ENCODE peak calls at places on chromosomes 3 and 15, in six cellular contexts. X, A, T, N, M and P are unnamed samples.

GRCh38 chr3:160061525-160061924 is 72.9 kb downstream of the IL12A start:
- DNase-seq in X (peak; percentile 18), A (no peak), T (no peak), N (no peak), M (no peak), P (no peak)

GRCh38 chr15:86550075-86550474 is 470.4 kb downstream of the AGBL1 start:
- DNase-seq in X (no peak), A (no peak), T (no peak), N (no peak), M (no peak), P (no peak)

GRCh38 chr3:43343778-43344177 is 57.4 kb downstream of the SNRK start:
- DNase-seq in X (no peak), A (no peak), T (no peak), N (no peak), M (no peak), P (no peak)

GRCh38 chr3:125916376-125916978 is 52.5 kb upstream of the ROPN1B start:
- DNase-seq in X (peak; percentile 88), A (peak; percentile 88), T (no peak), N (peak; percentile 95), M (peak; percentile 93), P (peak; percentile 95)

GRCh38 chr15:34154725-34155204 is 52.9 kb downstream of the PGBD4 start:
- DNase-seq in X (peak; percentile 48), A (no peak), T (no peak), N (no peak), M (peak; percentile 3), P (no peak)

GRCh38 chr15:69793436-69793782 is 304.3 kb downstream of the TLE3 start:
- DNase-seq in X (no peak), A (no peak), T (no peak), N (no peak), M (no peak), P (no peak)

GRCh38 chr3:81485444-81485865 is 276.0 kb downstream of the GBE1 start:
- DNase-seq in X (no peak), A (no peak), T (no peak), N (no peak), M (peak; percentile 39), P (no peak)

GRCh38 chr15:99324082-99324620 is 72.9 kb downstream of the LRRC28 start:
- DNase-seq in X (peak; percentile 47), A (no peak), T (no peak), N (peak; percentile 56), M (peak; percentile 43), P (no peak)

GRCh38 chr15:41832875-41833274 is 5.0 kb downstream of the JMJD7 start:
- DNase-seq in X (peak; percentile 87), A (no peak), T (no peak), N (no peak), M (no peak), P (no peak)

GRCh38 chr3:65672876-65673815 is 365.6 kb downstream of the MAGI1 start:
- DNase-seq in X (no peak), A (peak; percentile 36), T (peak; percentile 38), N (peak; percentile 75), M (no peak), P (peak; percentile 13)

GRCh38 chr15:68789921-68790575 is 30.6 kb downstream of the ANP32A start:
- DNase-seq in X (no peak), A (peak; percentile 46), T (no peak), N (peak; percentile 50), M (no peak), P (peak; percentile 78)

GRCh38 chr3:173584834-173585831 is 187.6 kb downstream of the NLGN1 start:
- DNase-seq in X (no peak), A (peak; percentile 30), T (no peak), N (peak; percentile 72), M (no peak), P (peak; percentile 32)

GRCh38 chr3:54212723-54213122 is 90.4 kb downstream of the CACNA2D3 start:
- DNase-seq in X (no peak), A (no peak), T (no peak), N (no peak), M (no peak), P (no peak)

GRCh38 chr3:106198828-106199194 is 330.0 kb upstream of the CBLB start:
- DNase-seq in X (no peak), A (no peak), T (no peak), N (no peak), M (no peak), P (no peak)

GRCh38 chr3:78728406-78729145 is 1039.2 kb downstream of the ROBO1 start:
- DNase-seq in X (no peak), A (peak; percentile 34), T (no peak), N (peak; percentile 43), M (no peak), P (peak; percentile 2)

GRCh38 chr3:9104121-9104520 is 140.8 kb upstream of the RAD18 start:
- DNase-seq in X (no peak), A (no peak), T (no peak), N (no peak), M (no peak), P (no peak)

GRCh38 chr3:119637679-119638525 is 22.5 kb downstream of the POPDC2 start:
- DNase-seq in X (peak; percentile 70), A (peak; percentile 45), T (no peak), N (no peak), M (peak; percentile 76), P (no peak)

GRCh38 chr3:171306631-171307030 is 153.6 kb downstream of the TNIK start:
- DNase-seq in X (no peak), A (no peak), T (no peak), N (no peak), M (no peak), P (no peak)

GRCh38 chr3:185552358-185552877 is at the start of gene LIPH:
- DNase-seq in X (peak; percentile 96), A (no peak), T (no peak), N (peak; percentile 9), M (no peak), P (peak; percentile 51)

GRCh38 chr3:58085616-58086015 is 77.4 kb downstream of the FLNB start:
- DNase-seq in X (no peak), A (no peak), T (no peak), N (no peak), M (peak; percentile 26), P (no peak)

GRCh38 chr3:12062605-12063004 is 58.4 kb downstream of the SYN2 start:
- DNase-seq in X (no peak), A (no peak), T (no peak), N (no peak), M (no peak), P (no peak)
- H3K27me3 ChIP-seq in X (peaks cover 83% of the 10 kb centered on the region), A (no peaks in the 10 kb centered on the region), T (no peaks in the 10 kb centered on the region), N (no peaks in the 10 kb centered on the region), M (no peaks in the 10 kb centered on the region), P (no peaks in the 10 kb centered on the region)

GRCh38 chr3:122088519-122088918 is 33.4 kb downstream of the CD86 start:
- DNase-seq in X (no peak), A (no peak), T (no peak), N (no peak), M (no peak), P (no peak)

GRCh38 chr3:122092460-122093165 is 37.5 kb downstream of the CD86 start:
- DNase-seq in X (no peak), A (no peak), T (no peak), N (no peak), M (no peak), P (peak; percentile 7)

GRCh38 chr3:122094125-122094524 is 39.0 kb downstream of the CD86 start:
- DNase-seq in X (no peak), A (no peak), T (no peak), N (no peak), M (peak; percentile 64), P (no peak)

GRCh38 chr3:122094693-122095092 is 39.5 kb downstream of the CD86 start:
- DNase-seq in X (no peak), A (no peak), T (no peak), N (no peak), M (no peak), P (no peak)

DNA sequence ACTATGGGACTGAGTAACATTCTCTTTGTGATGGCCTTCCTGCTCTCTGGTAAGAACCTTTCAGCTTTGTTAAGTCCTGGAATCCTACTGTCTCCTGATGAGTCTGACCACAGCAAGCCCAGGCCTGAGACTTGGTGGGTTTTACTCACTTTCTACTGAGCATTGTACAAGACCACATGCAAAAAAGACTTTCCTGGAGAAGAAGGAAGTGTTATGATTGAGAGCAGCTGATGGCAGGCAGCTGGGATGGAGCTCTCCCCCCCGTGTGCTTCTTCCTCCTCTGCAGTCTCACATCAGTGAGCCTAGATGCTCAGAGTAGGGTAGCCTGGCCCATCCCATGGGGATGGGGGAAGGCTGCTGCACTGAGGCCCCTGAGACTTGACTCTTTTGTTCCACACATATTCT is 36.4 kb downstream of the CD86 start:
- DNase-seq in X (no peak), A (no peak), T (no peak), N (no peak), M (no peak), P (no peak)
- H3K4me3 ChIP-seq in X (no peak overlapping the region), A (no peak overlapping the region), T (no peak overlapping the region), N (no peak overlapping the region), M (no peak overlapping the region), P (no peak overlapping the region)

DNA sequence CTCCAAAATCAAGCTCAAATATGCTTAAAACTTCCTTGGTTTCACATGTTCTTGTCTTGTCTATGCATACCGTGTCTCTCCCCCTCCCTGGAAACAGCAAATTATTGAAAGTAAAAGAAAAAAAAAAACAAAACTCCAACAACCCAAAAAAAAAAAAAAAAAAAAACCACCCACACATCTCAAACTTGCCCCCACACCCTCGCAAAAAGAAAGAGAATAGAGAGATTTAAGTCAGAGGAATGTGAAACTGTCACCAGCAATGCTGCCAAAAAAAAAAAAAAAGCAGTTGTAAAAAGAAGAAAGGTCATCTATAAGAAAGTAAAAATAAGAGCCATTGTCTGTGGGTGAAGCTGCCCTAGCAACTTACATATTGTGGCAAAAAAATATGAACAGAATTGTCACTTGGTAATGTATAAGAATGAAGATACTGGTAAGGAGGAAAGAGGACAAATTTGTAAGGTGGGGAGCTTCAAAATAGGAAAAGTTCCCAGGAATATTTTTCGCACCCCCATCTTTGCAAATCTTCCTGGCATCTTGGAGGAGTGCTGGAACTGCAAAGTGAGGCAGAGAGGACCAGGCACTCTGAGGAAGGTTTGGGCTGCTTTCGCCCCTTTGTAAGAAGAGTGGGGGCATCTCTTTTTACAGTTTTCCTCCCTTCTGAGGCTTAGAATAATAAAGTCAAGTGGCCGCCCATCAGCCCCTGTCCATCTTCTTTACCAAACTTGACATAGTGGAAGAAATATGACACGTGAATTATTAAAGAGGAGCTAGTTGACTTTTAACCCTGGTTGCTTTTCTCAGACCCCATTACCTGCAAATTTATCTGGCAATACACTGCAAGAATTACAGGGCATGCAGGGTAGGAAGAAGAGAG is 81.8 kb downstream of the NR2F2 start:
- DNase-seq in X (no peak), A (no peak), T (no peak), N (no peak), M (no peak), P (no peak)
- H3K27me3 ChIP-seq in X (peaks cover 5% of the 10 kb centered on the region), A (peaks cover 67% of the 10 kb centered on the region), T (peaks cover 5% of the 10 kb centered on the region), N (peaks cover 100% of the 10 kb centered on the region), M (no peaks in the 10 kb centered on the region), P (peaks cover 100% of the 10 kb centered on the region)

DNA sequence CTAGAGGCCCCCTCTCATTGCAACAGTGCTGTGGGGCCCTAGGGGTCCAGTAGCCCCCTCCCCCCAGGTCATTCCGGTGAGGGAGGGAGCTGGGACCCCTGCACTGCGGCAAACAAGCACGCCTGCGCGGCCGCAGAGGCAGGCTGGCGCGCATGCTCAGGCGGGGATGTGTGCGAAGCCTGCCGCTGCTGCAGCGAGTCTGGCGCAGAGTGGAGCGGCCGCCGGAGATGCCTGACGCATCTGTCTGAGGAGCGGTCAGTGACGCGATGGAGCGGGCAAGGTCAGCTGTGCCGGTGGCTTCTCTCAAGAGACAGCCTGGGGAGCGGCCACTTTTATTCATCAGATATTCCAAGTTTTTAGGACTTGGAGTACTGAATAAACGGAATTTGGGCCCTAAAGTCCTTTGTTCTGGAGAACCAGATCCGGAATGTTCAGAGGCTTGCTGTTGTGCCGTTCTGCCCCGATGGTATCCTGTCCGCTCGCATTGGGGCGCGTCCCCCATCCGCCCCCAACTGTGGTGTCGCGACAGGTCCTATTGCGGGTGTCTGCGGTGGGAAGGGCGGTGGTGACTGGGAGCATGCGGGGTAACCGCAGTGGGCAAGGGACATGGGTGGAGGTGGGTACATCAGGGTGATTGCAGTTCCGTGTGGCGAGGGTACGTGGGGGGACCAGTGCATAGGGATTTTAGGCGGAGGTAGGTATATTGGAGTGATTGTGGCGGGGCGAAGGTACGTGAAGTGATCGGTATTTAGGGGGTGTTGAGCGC is at the start of the genes SNRPN and SNURF:
- DNase-seq in X (no peak), A (peak; percentile 81), T (peak; percentile 82), N (peak; percentile 79), M (peak; percentile 75), P (peak; percentile 80)
- H3K4me3 ChIP-seq in X (no peak within 1 kb of the TSS), A (peak within 1 kb of the TSS; percentile 70), T (peak within 1 kb of the TSS; percentile 86), N (peak within 1 kb of the TSS; percentile 60), M (peak within 1 kb of the TSS; percentile 84), P (peak within 1 kb of the TSS; percentile 86)